ENCODE peak calls at places on chromosomes 4 and X, in nine cellular contexts. One of them, this sample, is unnamed.

GRCh38 chr4:164716901-164717300 is 37.0 kb upstream of the SMIM31 start:
- DNase-seq in MV-4-11: peak
- DNase-seq in IMR-90: no peak
- DNase-seq in naive thymus-derived CD8-positive, alpha-beta T cell: no peak
- DNase-seq in fibroblast of lung: no peak
- DNase-seq in amniotic stem cell: no peak
- DNase-seq in fibroblast of the conjunctiva: no peak
- DNase-seq in left kidney: no peak
- DNase-seq in right lobe of liver: no peak
- DNase-seq in this sample: no peak

GRCh38 chr4:8737601-8738279 is 133.9 kb downstream of the HMX1 start:
- DNase-seq in IMR-90: no peak
- DNase-seq in left kidney: no peak
- DNase-seq in MV-4-11: no peak
- DNase-seq in right lobe of liver: peak
- DNase-seq in naive thymus-derived CD8-positive, alpha-beta T cell: no peak
- DNase-seq in fibroblast of the conjunctiva: no peak
- DNase-seq in fibroblast of lung: no peak
- DNase-seq in amniotic stem cell: no peak
- DNase-seq in this sample: peak

GRCh38 chrX:139739138-139739537 is 31.2 kb upstream of the MCF2 start:
- DNase-seq in amniotic stem cell: no peak
- DNase-seq in naive thymus-derived CD8-positive, alpha-beta T cell: no peak
- DNase-seq in fibroblast of the conjunctiva: no peak
- DNase-seq in MV-4-11: peak
- DNase-seq in fibroblast of lung: peak
- DNase-seq in IMR-90: peak
- DNase-seq in right lobe of liver: no peak
- DNase-seq in left kidney: no peak
- DNase-seq in this sample: no peak

GRCh38 chr4:2337896-2338295 is 76.0 kb upstream of the MXD4 start:
- DNase-seq in amniotic stem cell: no peak
- DNase-seq in fibroblast of the conjunctiva: no peak
- DNase-seq in fibroblast of lung: no peak
- DNase-seq in right lobe of liver: no peak
- DNase-seq in naive thymus-derived CD8-positive, alpha-beta T cell: no peak
- DNase-seq in IMR-90: no peak
- DNase-seq in left kidney: no peak
- DNase-seq in MV-4-11: no peak
- DNase-seq in this sample: no peak

GRCh38 chr4:155009288-155009687 is 199.1 kb upstream of the NPY2R start:
- DNase-seq in amniotic stem cell: no peak
- DNase-seq in fibroblast of the conjunctiva: no peak
- DNase-seq in MV-4-11: no peak
- DNase-seq in IMR-90: no peak
- DNase-seq in fibroblast of lung: no peak
- DNase-seq in left kidney: no peak
- DNase-seq in naive thymus-derived CD8-positive, alpha-beta T cell: no peak
- DNase-seq in right lobe of liver: no peak
- DNase-seq in this sample: no peak

GRCh38 chr4:184826315-184827266 is 823 bp upstream of the ACSL1 start:
- DNase-seq in fibroblast of the conjunctiva: no peak
- DNase-seq in left kidney: peak
- DNase-seq in fibroblast of lung: no peak
- DNase-seq in amniotic stem cell: no peak
- DNase-seq in naive thymus-derived CD8-positive, alpha-beta T cell: peak
- DNase-seq in MV-4-11: peak
- DNase-seq in IMR-90: peak
- DNase-seq in right lobe of liver: no peak
- DNase-seq in this sample: peak

GRCh38 chr4:3527914-3528876 is 4.0 kb downstream of the LRPAP1 start:
- DNase-seq in right lobe of liver: no peak
- DNase-seq in fibroblast of lung: no peak
- DNase-seq in naive thymus-derived CD8-positive, alpha-beta T cell: no peak
- DNase-seq in fibroblast of the conjunctiva: no peak
- DNase-seq in IMR-90: no peak
- DNase-seq in amniotic stem cell: no peak
- DNase-seq in left kidney: peak
- DNase-seq in MV-4-11: no peak
- DNase-seq in this sample: no peak

GRCh38 chr4:138734746-138735145 is 280.8 kb upstream of the NOCT start:
- DNase-seq in IMR-90: peak
- DNase-seq in amniotic stem cell: no peak
- DNase-seq in fibroblast of the conjunctiva: peak
- DNase-seq in left kidney: peak
- DNase-seq in MV-4-11: no peak
- DNase-seq in fibroblast of lung: peak
- DNase-seq in right lobe of liver: no peak
- DNase-seq in naive thymus-derived CD8-positive, alpha-beta T cell: no peak
- DNase-seq in this sample: no peak

GRCh38 chr4:98659741-98660507 is 1.5 kb upstream of the TSPAN5 start:
- DNase-seq in fibroblast of the conjunctiva: no peak
- DNase-seq in amniotic stem cell: no peak
- DNase-seq in MV-4-11: no peak
- DNase-seq in naive thymus-derived CD8-positive, alpha-beta T cell: no peak
- DNase-seq in IMR-90: peak
- DNase-seq in left kidney: no peak
- DNase-seq in fibroblast of lung: no peak
- DNase-seq in right lobe of liver: no peak
- DNase-seq in this sample: no peak

GRCh38 chr4:81651500-81651899 is 179.8 kb upstream of the RASGEF1B start:
- DNase-seq in fibroblast of lung: no peak
- DNase-seq in left kidney: no peak
- DNase-seq in right lobe of liver: no peak
- DNase-seq in amniotic stem cell: no peak
- DNase-seq in fibroblast of the conjunctiva: no peak
- DNase-seq in MV-4-11: no peak
- DNase-seq in naive thymus-derived CD8-positive, alpha-beta T cell: no peak
- DNase-seq in IMR-90: no peak
- DNase-seq in this sample: no peak

GRCh38 chrX:70132877-70133302 is 357 bp upstream of the IGBP1 start:
- DNase-seq in IMR-90: peak
- DNase-seq in left kidney: no peak
- DNase-seq in fibroblast of the conjunctiva: no peak
- DNase-seq in fibroblast of lung: no peak
- DNase-seq in naive thymus-derived CD8-positive, alpha-beta T cell: no peak
- DNase-seq in right lobe of liver: no peak
- DNase-seq in amniotic stem cell: no peak
- DNase-seq in MV-4-11: no peak
- DNase-seq in this sample: no peak

GRCh38 chrX:20063153-20063552 is 53.6 kb downstream of the MAP7D2 start:
- DNase-seq in amniotic stem cell: no peak
- DNase-seq in right lobe of liver: no peak
- DNase-seq in IMR-90: no peak
- DNase-seq in MV-4-11: no peak
- DNase-seq in fibroblast of the conjunctiva: no peak
- DNase-seq in fibroblast of lung: no peak
- DNase-seq in left kidney: no peak
- DNase-seq in naive thymus-derived CD8-positive, alpha-beta T cell: no peak
- DNase-seq in this sample: no peak

GRCh38 chr4:124943938-124944337 is 231.4 kb upstream of the ANKRD50 start:
- DNase-seq in naive thymus-derived CD8-positive, alpha-beta T cell: no peak
- DNase-seq in fibroblast of the conjunctiva: no peak
- DNase-seq in left kidney: no peak
- DNase-seq in fibroblast of lung: no peak
- DNase-seq in IMR-90: no peak
- DNase-seq in right lobe of liver: no peak
- DNase-seq in amniotic stem cell: no peak
- DNase-seq in MV-4-11: no peak
- DNase-seq in this sample: no peak

GRCh38 chr4:98493305-98493704 is 165.1 kb downstream of the TSPAN5 start:
- DNase-seq in amniotic stem cell: no peak
- DNase-seq in MV-4-11: no peak
- DNase-seq in right lobe of liver: no peak
- DNase-seq in left kidney: no peak
- DNase-seq in IMR-90: no peak
- DNase-seq in fibroblast of the conjunctiva: no peak
- DNase-seq in fibroblast of lung: no peak
- DNase-seq in naive thymus-derived CD8-positive, alpha-beta T cell: no peak
- DNase-seq in this sample: peak

GRCh38 chrX:1389181-1389992 is 2.5 kb downstream of the SLC25A6 start:
- DNase-seq in naive thymus-derived CD8-positive, alpha-beta T cell: no peak
- DNase-seq in right lobe of liver: peak
- DNase-seq in fibroblast of the conjunctiva: no peak
- DNase-seq in left kidney: no peak
- DNase-seq in fibroblast of lung: no peak
- DNase-seq in MV-4-11: no peak
- DNase-seq in amniotic stem cell: no peak
- DNase-seq in IMR-90: no peak
- DNase-seq in this sample: no peak

GRCh38 chrX:18877472-18877871 is 106.4 kb downstream of the PHKA2 start:
- DNase-seq in right lobe of liver: no peak
- DNase-seq in fibroblast of the conjunctiva: no peak
- DNase-seq in amniotic stem cell: no peak
- DNase-seq in left kidney: peak
- DNase-seq in MV-4-11: no peak
- DNase-seq in fibroblast of lung: no peak
- DNase-seq in naive thymus-derived CD8-positive, alpha-beta T cell: no peak
- DNase-seq in IMR-90: no peak
- DNase-seq in this sample: no peak

GRCh38 chr4:6695660-6696581 is 2.2 kb downstream of the S100P start:
- DNase-seq in left kidney: no peak
- DNase-seq in IMR-90: peak
- DNase-seq in amniotic stem cell: no peak
- DNase-seq in naive thymus-derived CD8-positive, alpha-beta T cell: peak
- DNase-seq in fibroblast of the conjunctiva: no peak
- DNase-seq in right lobe of liver: peak
- DNase-seq in MV-4-11: peak
- DNase-seq in fibroblast of lung: no peak
- DNase-seq in this sample: no peak

GRCh38 chr4:121233982-121234381 is 69.9 kb upstream of the TNIP3 start:
- DNase-seq in left kidney: peak
- DNase-seq in amniotic stem cell: no peak
- DNase-seq in MV-4-11: no peak
- DNase-seq in fibroblast of the conjunctiva: no peak
- DNase-seq in fibroblast of lung: no peak
- DNase-seq in naive thymus-derived CD8-positive, alpha-beta T cell: no peak
- DNase-seq in right lobe of liver: no peak
- DNase-seq in IMR-90: no peak
- DNase-seq in this sample: no peak

GRCh38 chrX:29890004-29890403 is 325.4 kb upstream of the MAGEB2 start:
- DNase-seq in naive thymus-derived CD8-positive, alpha-beta T cell: no peak
- DNase-seq in right lobe of liver: no peak
- DNase-seq in fibroblast of lung: peak
- DNase-seq in MV-4-11: no peak
- DNase-seq in left kidney: no peak
- DNase-seq in fibroblast of the conjunctiva: no peak
- DNase-seq in IMR-90: peak
- DNase-seq in amniotic stem cell: no peak
- DNase-seq in this sample: no peak

GRCh38 chr4:74181225-74181624 is 23.3 kb downstream of the MTHFD2L start:
- DNase-seq in left kidney: no peak
- DNase-seq in right lobe of liver: no peak
- DNase-seq in MV-4-11: peak
- DNase-seq in amniotic stem cell: no peak
- DNase-seq in naive thymus-derived CD8-positive, alpha-beta T cell: no peak
- DNase-seq in fibroblast of lung: no peak
- DNase-seq in IMR-90: peak
- DNase-seq in fibroblast of the conjunctiva: no peak
- DNase-seq in this sample: no peak

GRCh38 chrX:68912113-68912980 is 83.5 kb downstream of the EFNB1 start:
- DNase-seq in IMR-90: no peak
- DNase-seq in MV-4-11: no peak
- DNase-seq in amniotic stem cell: no peak
- DNase-seq in fibroblast of lung: peak
- DNase-seq in naive thymus-derived CD8-positive, alpha-beta T cell: no peak
- DNase-seq in left kidney: peak
- DNase-seq in fibroblast of the conjunctiva: no peak
- DNase-seq in right lobe of liver: no peak
- DNase-seq in this sample: no peak

GRCh38 chrX:49233176-49233575 is at the start of gene CACNA1F:
- DNase-seq in naive thymus-derived CD8-positive, alpha-beta T cell: no peak
- DNase-seq in fibroblast of the conjunctiva: no peak
- DNase-seq in left kidney: no peak
- DNase-seq in fibroblast of lung: no peak
- DNase-seq in right lobe of liver: no peak
- DNase-seq in amniotic stem cell: no peak
- DNase-seq in MV-4-11: no peak
- DNase-seq in IMR-90: no peak
- DNase-seq in this sample: no peak

GRCh38 chr4:67687639-67688038 is 13.3 kb downstream of the UBA6 start:
- DNase-seq in IMR-90: peak
- DNase-seq in left kidney: no peak
- DNase-seq in naive thymus-derived CD8-positive, alpha-beta T cell: no peak
- DNase-seq in fibroblast of lung: peak
- DNase-seq in right lobe of liver: no peak
- DNase-seq in amniotic stem cell: no peak
- DNase-seq in fibroblast of the conjunctiva: peak
- DNase-seq in MV-4-11: peak
- DNase-seq in this sample: no peak

GRCh38 chrX:44344194-44344593 is 722 bp upstream of the EFHC2 start:
- DNase-seq in naive thymus-derived CD8-positive, alpha-beta T cell: peak
- DNase-seq in amniotic stem cell: no peak
- DNase-seq in fibroblast of lung: no peak
- DNase-seq in MV-4-11: no peak
- DNase-seq in fibroblast of the conjunctiva: no peak
- DNase-seq in IMR-90: no peak
- DNase-seq in right lobe of liver: peak
- DNase-seq in left kidney: no peak
- DNase-seq in this sample: peak

GRCh38 chr4:170089274-170089742 is 448 bp downstream of the AADAT start:
- DNase-seq in naive thymus-derived CD8-positive, alpha-beta T cell: no peak
- DNase-seq in left kidney: peak
- DNase-seq in right lobe of liver: peak
- DNase-seq in MV-4-11: no peak
- DNase-seq in fibroblast of lung: peak
- DNase-seq in IMR-90: peak
- DNase-seq in fibroblast of the conjunctiva: no peak
- DNase-seq in amniotic stem cell: peak
- DNase-seq in this sample: peak

GRCh38 chrX:20265726-20266681 is 705 bp downstream of the RPS6KA3 start:
- DNase-seq in MV-4-11: peak
- DNase-seq in fibroblast of lung: no peak
- DNase-seq in fibroblast of the conjunctiva: no peak
- DNase-seq in right lobe of liver: peak
- DNase-seq in naive thymus-derived CD8-positive, alpha-beta T cell: peak
- DNase-seq in amniotic stem cell: peak
- DNase-seq in IMR-90: peak
- DNase-seq in left kidney: peak
- DNase-seq in this sample: peak

This sample was measured in GM13976.